ENCODE peak calls at places on chromosomes 6 and 20, in six cellular contexts. N is sigmoid colon, Y is C1 segment of cervical spinal cord, R is NCI-H226, D is Calu3, V is HTR-8/SVneo. E is an unnamed sample.

GRCh38 chr6:71082033-71082620 is 125.3 kb upstream of the B3GAT2 start:
- DNase-seq in V (no peak), R (no peak), N (no peak), Y (no peak), D (no peak), E (no peak)

GRCh38 chr6:14172575-14172974 is 55.0 kb downstream of the CD83 start:
- DNase-seq in D (no peak), Y (no peak), N (no peak), V (no peak), R (no peak), E (no peak)

GRCh38 chr6:70210462-70210861 is 92.4 kb downstream of the COL9A1 start:
- DNase-seq in Y (no peak), V (no peak), D (no peak), R (no peak), N (no peak), E (no peak)

GRCh38 chr6:90285611-90286381 is 10.8 kb downstream of the BACH2 start:
- DNase-seq in V (peak; percentile 37), R (peak; percentile 93), N (peak; percentile 86), D (peak; percentile 74), Y (no peak), E (peak; percentile 93)

GRCh38 chr6:134882426-134883038 is 67.4 kb downstream of the ALDH8A1 start:
- DNase-seq in V (peak; percentile 19), R (peak; percentile 67), N (peak; percentile 78), Y (no peak), D (peak; percentile 55), E (peak; percentile 87)

GRCh38 chr6:148192310-148192709 is 150.3 kb upstream of the SASH1 start:
- DNase-seq in V (no peak), D (no peak), R (peak; percentile 96), N (no peak), Y (no peak), E (no peak)

GRCh38 chr20:22101606-22102005 is 396.1 kb downstream of the PAX1 start:
- DNase-seq in R (no peak), D (no peak), Y (no peak), N (no peak), V (no peak), E (no peak)

GRCh38 chr20:57908691-57909090 is 198.9 kb upstream of the PMEPA1 start:
- DNase-seq in R (no peak), D (no peak), V (no peak), Y (no peak), N (no peak), E (peak; percentile 26)

GRCh38 chr20:38905375-38905774 is 20.8 kb upstream of the FAM83D start:
- DNase-seq in V (no peak), N (no peak), D (no peak), R (no peak), Y (no peak), E (no peak)

GRCh38 chr6:56226946-56227879 is 20.2 kb downstream of the COL21A1 start:
- DNase-seq in R (no peak), Y (no peak), V (no peak), N (no peak), D (no peak), E (no peak)

GRCh38 chr6:125019873-125020272 is 57.6 kb downstream of the RNF217 start:
- DNase-seq in R (no peak), D (no peak), Y (no peak), V (no peak), N (no peak), E (no peak)

GRCh38 chr6:170211404-170212025 is 79.4 kb downstream of the DLL1 start:
- DNase-seq in V (no peak), R (no peak), Y (no peak), D (no peak), N (no peak), E (peak; percentile 76)

GRCh38 chr6:116666869-116667268 is 1.7 kb downstream of the ZUP1 start:
- DNase-seq in D (no peak), Y (no peak), N (no peak), V (no peak), R (no peak), E (no peak)